ENCODE peak calls at places on chromosome 9, in ten cellular contexts. Y is A549, D is spleen, J is thyroid gland, T is right lobe of liver, Q is stomach, A is heart left ventricle, I is K562, S is IMR-90, N is adrenal gland. P is an unnamed sample.

GRCh38 chr9:7976167-7976755 is 176.7 kb upstream of the DMAC1 start:
- DNase-seq in J (no peak), Q (no peak), Y (no peak), N (no peak), S (no peak), T (no peak), D (no peak), I (no peak), A (no peak), P (no peak)

GRCh38 chr9:16099901-16100300 is 547.1 kb downstream of the CCDC171 start:
- DNase-seq in S (no peak), Y (no peak), D (no peak), T (no peak), Q (no peak), J (no peak), N (no peak), I (no peak), A (no peak), P (no peak)

GRCh38 chr9:95004452-95005275 is 278.2 kb downstream of the AOPEP start:
- DNase-seq in I (peak), S (no peak), Y (peak), N (peak), A (peak), Q (peak), T (peak), D (peak), J (peak), P (peak)

GRCh38 chr9:649128-650074 is 192.1 kb upstream of the DMRT1 start:
- DNase-seq in I (no peak), D (no peak), N (no peak), A (no peak), T (no peak), Q (no peak), Y (no peak), J (no peak), S (no peak), P (no peak)

GRCh38 chr9:119961774-119962408 is 592.7 kb upstream of the BRINP1 start:
- DNase-seq in J (peak), I (peak), A (no peak), D (no peak), Y (peak), N (peak), T (peak), Q (peak), S (peak), P (no peak)

GRCh38 chr9:95107001-95107749 is 210.3 kb downstream of the FANCC start:
- DNase-seq in I (no peak), S (peak), D (no peak), J (peak), T (no peak), Q (no peak), N (peak), A (peak), Y (no peak), P (peak)

GRCh38 chr9:135522137-135522877 is 1.1 kb downstream of the LCN1 start:
- DNase-seq in Y (no peak), J (no peak), Q (peak), A (no peak), N (no peak), D (no peak), S (no peak), T (no peak), I (no peak), P (no peak)

GRCh38 chr9:73370053-73370452 is 218.4 kb downstream of the ANXA1 start:
- DNase-seq in A (no peak), N (no peak), Q (no peak), J (no peak), S (no peak), D (no peak), I (peak), Y (no peak), T (no peak), P (no peak)

GRCh38 chr9:135242406-135242805 is 154.9 kb downstream of the OLFM1 start:
- DNase-seq in I (no peak), Q (no peak), T (no peak), N (no peak), Y (no peak), A (no peak), D (peak), J (no peak), S (no peak), P (no peak)

GRCh38 chr9:137490532-137491186 is 31.5 kb upstream of the NSMF start:
- DNase-seq in N (no peak), I (no peak), T (no peak), S (no peak), D (no peak), Q (no peak), Y (no peak), J (no peak), A (no peak), P (no peak)

GRCh38 chr9:81896067-81896466 is 32.2 kb upstream of the SPATA31D4 start:
- DNase-seq in N (no peak), A (no peak), D (no peak), S (no peak), Q (no peak), T (no peak), J (no peak), I (no peak), Y (no peak), P (no peak)

GRCh38 chr9:135989722-135990467 is 28.7 kb upstream of the UBAC1 start:
- DNase-seq in N (peak), A (no peak), J (no peak), I (no peak), S (no peak), Q (peak), T (no peak), Y (no peak), D (peak), P (no peak)

GRCh38 chr9:98818764-98819163 is 11.3 kb downstream of the GALNT12 start:
- DNase-seq in N (no peak), Y (no peak), I (no peak), A (no peak), Q (no peak), T (no peak), D (no peak), S (no peak), J (no peak), P (no peak)

GRCh38 chr9:2122299-2122698 is 107.2 kb downstream of the SMARCA2 start:
- DNase-seq in J (no peak), Y (no peak), N (no peak), T (no peak), S (no peak), D (no peak), Q (no peak), I (no peak), A (no peak), P (no peak)

GRCh38 chr9:4086119-4087088 is 213.5 kb downstream of the GLIS3 start:
- DNase-seq in A (peak), I (no peak), Y (peak), D (no peak), S (peak), Q (no peak), N (peak), J (no peak), T (no peak), P (no peak)

GRCh38 chr9:35059438-35059837 is 13.0 kb downstream of the VCP start:
- DNase-seq in A (no peak), T (no peak), D (no peak), I (no peak), N (no peak), Q (no peak), J (no peak), Y (no peak), S (no peak), P (no peak)

GRCh38 chr9:21788752-21789151 is 13.7 kb upstream of the MTAP start:
- DNase-seq in S (no peak), T (no peak), I (no peak), A (no peak), N (no peak), D (no peak), J (no peak), Y (no peak), Q (no peak), P (no peak)

GRCh38 chr9:119458068-119458467 is 88.8 kb upstream of the BRINP1 start:
- DNase-seq in S (no peak), I (no peak), Q (no peak), D (no peak), Y (no peak), N (no peak), T (no peak), A (no peak), J (no peak), P (no peak)

GRCh38 chr9:134544388-134545212 is 97.0 kb upstream of the COL5A1 start:
- DNase-seq in S (peak), N (peak), Y (no peak), I (no peak), Q (no peak), T (no peak), A (no peak), D (peak), J (no peak), P (peak)

GRCh38 chr9:129282308-129283211 is 104.5 kb upstream of the IER5L start:
- DNase-seq in Q (no peak), I (no peak), T (no peak), N (peak), S (no peak), D (peak), J (peak), A (peak), Y (no peak), P (no peak)

GRCh38 chr9:134136117-134136996 is 475 bp downstream of the WDR5 start:
- DNase-seq in Q (no peak), A (no peak), S (peak), I (peak), T (peak), N (no peak), J (no peak), D (no peak), Y (no peak), P (peak)

GRCh38 chr9:124054671-124055212 is 43.2 kb downstream of the LHX2 start:
- DNase-seq in D (no peak), Y (peak), S (peak), Q (no peak), I (peak), A (no peak), J (no peak), N (no peak), T (no peak), P (no peak)

GRCh38 chr9:19104528-19105282 is 2.0 kb upstream of the HAUS6 start:
- DNase-seq in Q (no peak), J (no peak), T (no peak), D (no peak), I (no peak), S (no peak), N (no peak), A (no peak), Y (no peak), P (no peak)

GRCh38 chr9:135914921-135915320 is 7.6 kb upstream of the CAMSAP1 start:
- DNase-seq in I (no peak), T (no peak), N (no peak), J (no peak), S (peak), A (no peak), D (peak), Y (no peak), Q (no peak), P (no peak)

GRCh38 chr9:126489604-126490593 is 123.8 kb upstream of the LMX1B start:
- DNase-seq in Y (no peak), N (no peak), A (no peak), I (no peak), T (no peak), J (no peak), D (peak), Q (no peak), S (no peak), P (no peak)

GRCh38 chr9:94576131-94576530 is 17.5 kb downstream of the FBP2 start:
- DNase-seq in T (no peak), A (no peak), S (no peak), N (no peak), J (no peak), Y (no peak), Q (no peak), I (no peak), D (no peak), P (no peak)

GRCh38 chr9:79469164-79469563 is 102.6 kb upstream of the TLE4 start:
- DNase-seq in D (no peak), Y (no peak), S (no peak), Q (no peak), T (no peak), A (no peak), I (no peak), N (no peak), J (no peak), P (no peak)

GRCh38 chr9:127803507-127804352 is 1.0 kb downstream of the FPGS start:
- DNase-seq in J (peak), I (no peak), Y (peak), N (peak), Q (peak), A (no peak), T (peak), D (no peak), S (no peak), P (no peak)

GRCh38 chr9:95817205-95817604 is 58.3 kb upstream of the ERCC6L2 start:
- DNase-seq in D (no peak), T (peak), I (no peak), Q (no peak), A (no peak), S (no peak), Y (no peak), N (no peak), J (no peak), P (no peak)

GRCh38 chr9:106110483-106110882 is 416.1 kb downstream of the TMEM38B start:
- DNase-seq in Y (no peak), A (no peak), J (no peak), S (no peak), D (no peak), N (no peak), I (no peak), Q (no peak), T (no peak), P (no peak)

GRCh38 chr9:133788819-133789733 is 50.9 kb upstream of the SARDH start:
- DNase-seq in N (peak), D (peak), J (peak), A (peak), I (no peak), S (no peak), T (peak), Y (no peak), Q (peak), P (no peak)

GRCh38 chr9:71929791-71930440 is 18.5 kb downstream of the C9orf85 start:
- DNase-seq in J (no peak), A (no peak), N (no peak), I (no peak), Y (no peak), T (no peak), S (peak), D (no peak), Q (no peak), P (no peak)

GRCh38 chr9:134276463-134277245 is 49.6 kb upstream of the RXRA start:
- DNase-seq in I (no peak), T (no peak), Y (no peak), N (no peak), D (no peak), S (no peak), Q (no peak), A (no peak), J (no peak), P (no peak)

GRCh38 chr9:134357631-134358025 is 31.4 kb downstream of the RXRA start:
- DNase-seq in Y (no peak), D (no peak), N (no peak), I (no peak), S (no peak), Q (no peak), T (no peak), A (no peak), J (no peak), P (no peak)

GRCh38 chr9:127154003-127154389 is 31.6 kb upstream of the ANGPTL2 start:
- DNase-seq in J (no peak), I (no peak), Q (peak), T (no peak), Y (no peak), N (no peak), D (no peak), A (peak), S (no peak), P (no peak)

GRCh38 chr9:78321505-78321904 is 24.6 kb downstream of the PSAT1 start:
- DNase-seq in Y (no peak), D (no peak), J (no peak), S (no peak), Q (no peak), N (no peak), T (no peak), A (no peak), I (no peak), P (no peak)

GRCh38 chr9:78319197-78320029 is 22.5 kb downstream of the PSAT1 start:
- DNase-seq in A (no peak), Y (no peak), Q (no peak), I (no peak), S (no peak), N (no peak), J (no peak), D (no peak), T (no peak), P (no peak)

GRCh38 chr9:78320030-78320693 is 23.2 kb downstream of the PSAT1 start:
- DNase-seq in N (no peak), I (no peak), S (no peak), D (no peak), Q (no peak), Y (no peak), A (no peak), T (no peak), J (no peak), P (no peak)

GRCh38 chr9:78324068-78324650 is 27.2 kb downstream of the PSAT1 start:
- DNase-seq in S (no peak), D (no peak), T (no peak), J (no peak), A (no peak), I (no peak), Q (no peak), Y (no peak), N (no peak), P (no peak)

DNA sequence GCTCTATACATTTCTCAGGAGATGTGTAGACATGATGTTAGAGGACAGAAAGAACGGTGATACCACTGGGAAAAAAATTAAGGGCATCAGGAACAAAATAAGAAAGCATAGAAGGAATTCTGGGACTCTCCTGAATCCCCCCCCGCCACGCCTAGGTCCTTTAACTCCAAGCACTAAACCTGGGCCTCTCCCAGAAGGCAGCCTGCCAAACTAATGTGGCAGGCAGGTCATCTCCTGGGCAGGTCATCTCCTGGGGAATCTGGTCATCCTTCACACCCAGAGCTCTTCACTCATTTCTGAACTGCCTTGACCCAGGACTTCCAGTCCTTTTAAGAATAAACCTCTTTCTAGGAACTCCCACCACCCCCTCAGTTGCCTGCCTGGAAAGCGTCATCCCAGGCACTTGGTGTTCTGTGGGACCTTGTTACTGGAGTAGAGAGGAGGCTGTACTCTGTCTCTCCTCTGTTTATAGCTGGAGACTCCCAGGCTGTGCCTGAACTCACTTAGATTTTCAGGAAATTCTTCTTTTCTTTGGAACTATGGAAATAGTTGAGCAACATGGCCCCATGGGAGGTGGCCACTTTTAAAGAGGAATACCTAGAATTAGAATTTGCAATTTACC is 24.1 kb downstream of the PSAT1 start:
- DNase-seq in A (no peak), I (no peak), J (no peak), Q (no peak), S (no peak), D (no peak), Y (no peak), N (no peak), T (no peak), P (no peak)
- H3K4me3 ChIP-seq in A (no peak), I (no peak), J (no peak), Q (no peak), S (no peak), D (no peak), Y (no peak), N (no peak), T (no peak), P (no peak)

DNA sequence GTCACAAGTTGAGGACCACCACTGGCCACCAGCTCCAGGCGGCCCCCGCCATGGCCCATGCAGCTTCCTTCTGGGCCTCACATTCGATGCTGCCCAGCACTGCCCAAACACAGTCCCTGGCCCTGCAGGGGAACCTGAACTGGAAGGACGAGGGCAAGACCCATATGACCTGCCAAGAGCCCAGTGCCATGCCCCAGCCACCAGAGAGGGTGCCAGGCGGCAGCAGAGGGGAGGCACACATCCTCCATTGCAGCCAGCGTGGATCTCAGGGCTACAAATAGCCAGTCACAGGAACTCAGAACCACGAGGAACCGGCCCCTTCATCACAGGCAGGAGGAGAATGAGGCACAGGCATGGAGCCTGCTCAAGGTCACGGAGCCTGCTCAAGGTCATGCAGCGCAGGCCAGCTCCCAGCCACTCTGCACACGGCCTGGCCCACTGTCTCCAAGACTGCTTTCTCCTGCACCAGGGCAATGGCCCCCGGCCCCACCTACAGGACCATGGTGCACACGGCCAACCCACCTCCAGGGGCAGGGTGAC is 69.6 kb downstream of the SEMA4D start:
- DNase-seq in I (no peak), T (no peak), D (no peak), S (no peak), J (no peak), Q (no peak), A (no peak), N (peak), Y (no peak), P (no peak)
- H3K27ac ChIP-seq in I (no peak), T (no peak), D (no peak), S (no peak), J (no peak), Q (no peak), A (no peak), N (peak), Y (no peak), P (no peak)

GRCh38 chr9:113532809-113533190 is 69.3 kb downstream of the RGS3 start:
- DNase-seq in I (no peak), D (peak), A (no peak), T (no peak), Q (no peak), J (no peak), Y (no peak), N (no peak), S (no peak), P (no peak)
- TF ChIP-seq POLR2A in I (no peak), D (no peak), A (no peak), T (no peak), Q (no peak), J (no peak), Y (no peak), N (no peak), S (no peak), P (no peak)

DNA sequence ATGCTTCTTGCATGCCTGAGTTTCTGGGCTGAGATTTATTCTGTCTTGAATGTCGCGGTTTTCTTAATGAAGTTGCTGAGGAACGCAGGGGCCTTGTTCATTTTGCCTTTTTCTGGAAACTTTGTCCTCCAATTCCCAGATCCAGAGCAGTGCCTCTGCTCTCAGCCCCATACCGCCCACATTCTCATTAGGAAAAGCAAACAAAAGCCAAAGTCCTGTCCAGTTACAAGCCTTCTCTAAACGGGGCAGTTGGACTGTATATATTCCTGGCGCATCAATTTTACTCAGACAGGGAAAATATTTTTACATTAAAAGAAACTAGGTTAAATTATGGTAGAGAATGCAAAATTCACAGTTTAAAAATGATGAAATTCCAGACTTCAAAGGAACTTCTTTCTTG is 1.2 kb upstream of the PSAT1 start:
- DNase-seq in S (no peak), I (no peak), T (no peak), N (no peak), A (no peak), J (no peak), Y (no peak), Q (no peak), D (no peak), P (no peak)
- H3K4me3 ChIP-seq in S (peak), I (no peak), T (no peak), N (no peak), A (no peak), J (no peak), Y (peak), Q (peak), D (peak), P (peak)

DNA sequence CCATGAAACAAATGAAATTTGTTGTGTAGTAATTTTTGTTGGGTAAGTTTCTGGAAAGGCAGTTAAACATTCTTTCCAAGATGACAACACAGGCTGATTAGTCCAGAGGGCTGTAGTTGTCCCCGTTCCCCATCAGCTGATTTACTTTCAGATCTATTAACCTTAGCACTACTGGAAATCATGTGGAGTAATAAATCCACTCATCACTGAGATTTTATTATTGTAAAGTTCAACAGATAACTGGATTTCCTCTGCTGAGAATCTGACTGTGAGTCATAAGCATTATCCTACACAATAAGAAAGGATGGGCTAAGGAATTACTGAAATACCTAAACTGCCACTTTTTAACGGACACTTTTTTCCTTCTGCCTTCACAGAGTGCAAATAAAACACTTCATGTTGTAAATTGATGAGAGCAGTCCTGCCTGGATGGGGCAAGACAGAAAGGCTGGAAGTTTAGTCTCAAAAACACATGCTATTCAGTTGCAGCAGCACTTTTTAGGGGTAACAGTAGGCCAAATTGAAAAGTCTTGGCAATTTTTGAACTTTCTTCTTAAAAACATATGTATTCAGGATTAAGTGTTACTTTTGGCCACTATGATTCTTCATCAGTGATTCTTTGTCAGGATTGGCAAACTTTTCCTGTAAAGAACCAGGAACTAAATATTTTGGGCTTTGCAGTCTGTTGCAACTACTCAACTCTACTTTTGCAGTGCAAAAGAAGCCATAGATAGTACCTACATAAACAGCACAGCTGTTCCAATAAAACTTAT is 7.1 kb downstream of the STOM start:
- DNase-seq in J (no peak), T (no peak), Y (peak), D (no peak), I (no peak), A (no peak), N (peak), S (peak), Q (no peak), P (no peak)
- H3K27ac ChIP-seq in J (peak), T (peak), Y (peak), D (peak), I (no peak), A (peak), N (peak), S (peak), Q (peak), P (peak)

P was measured in uterus.